ENCODE peak calls at places on chromosomes 2 and 18, in four cellular contexts. R is HepG2, O is K562, Y is A549. U is an unnamed sample.

GRCh38 chr2:135745545-135745944 is 3.9 kb downstream of the UBXN4 start:
- DNase-seq in R (no peak), O (no peak), Y (no peak), U (no peak)

GRCh38 chr2:17793293-17793692 is 23.0 kb upstream of the MSGN1 start:
- DNase-seq in R (no peak), O (no peak), Y (no peak), U (no peak)

GRCh38 chr2:129872438-129872837 is 107.0 kb upstream of the RAB6C start:
- DNase-seq in R (no peak), O (no peak), Y (no peak), U (no peak)

GRCh38 chr2:187577310-187577709 is 23.1 kb upstream of the TFPI start:
- DNase-seq in R (peak), O (no peak), Y (no peak), U (no peak)

GRCh38 chr18:61528961-61529360 is 195.7 kb downstream of the CDH20 start:
- DNase-seq in R (no peak), O (no peak), Y (no peak), U (no peak)

GRCh38 chr2:174266288-174266687 is 18.0 kb upstream of the OLA1 start:
- DNase-seq in R (no peak), O (no peak), Y (no peak), U (no peak)

GRCh38 chr2:73103018-73103542 is 9.7 kb downstream of the RAB11FIP5 start:
- DNase-seq in R (no peak), O (no peak), Y (no peak), U (no peak)

GRCh38 chr18:69787825-69788547 is 159.7 kb downstream of the CD226 start:
- DNase-seq in R (peak), O (no peak), Y (no peak), U (no peak)

GRCh38 chr2:23912054-23912453 is 14.9 kb downstream of the ATAD2B start:
- DNase-seq in R (no peak), O (no peak), Y (no peak), U (no peak)

GRCh38 chr2:110714824-110715223 is 17.5 kb upstream of the ACOXL start:
- DNase-seq in R (no peak), O (no peak), Y (no peak), U (no peak)

GRCh38 chr2:10530607-10531239 is 82.6 kb upstream of the ODC1 start:
- DNase-seq in R (no peak), O (peak), Y (no peak), U (no peak)

GRCh38 chr2:129436809-129437208 is 542.7 kb upstream of the RAB6C start:
- DNase-seq in R (no peak), O (no peak), Y (no peak), U (no peak)

GRCh38 chr2:217980036-217980435 is 22.8 kb downstream of the TNS1 start:
- DNase-seq in R (no peak), O (no peak), Y (no peak), U (no peak)

GRCh38 chr2:9191044-9191481 is 15.5 kb upstream of the ASAP2 start:
- DNase-seq in R (peak), O (no peak), Y (no peak), U (peak)

GRCh38 chr2:192886636-192887035 is 691.9 kb upstream of the TMEFF2 start:
- DNase-seq in R (no peak), O (no peak), Y (no peak), U (no peak)

GRCh38 chr2:149446735-149447134 is 116.3 kb downstream of the LYPD6 start:
- DNase-seq in R (no peak), O (no peak), Y (no peak), U (no peak)

GRCh38 chr2:236403811-236404210 is 139.6 kb upstream of the ASB18 start:
- DNase-seq in R (no peak), O (no peak), Y (no peak), U (no peak)

GRCh38 chr2:130864830-130865229 is 28.1 kb downstream of the ARHGEF4 start:
- DNase-seq in R (no peak), O (no peak), Y (no peak), U (no peak)

GRCh38 chr2:28901202-28901601 is 6.7 kb downstream of the WDR43 start:
- DNase-seq in R (no peak), O (no peak), Y (no peak), U (no peak)

GRCh38 chr2:178877874-178878273 is 70.7 kb upstream of the TTN start:
- DNase-seq in R (no peak), O (no peak), Y (no peak), U (no peak)

GRCh38 chr2:143936758-143937562 is 583.0 kb downstream of the ZEB2 start:
- DNase-seq in R (no peak), O (no peak), Y (no peak), U (peak)

GRCh38 chr2:1591978-1592907 is 152.1 kb downstream of the PXDN start:
- DNase-seq in R (no peak), O (no peak), Y (peak), U (peak)

GRCh38 chr2:33229646-33230045 is 246.8 kb upstream of the RASGRP3 start:
- DNase-seq in R (no peak), O (no peak), Y (no peak), U (no peak)

GRCh38 chr18:76567835-76568445 is 72.9 kb upstream of the ZNF516 start:
- DNase-seq in R (no peak), O (no peak), Y (no peak), U (no peak)

GRCh38 chr2:15941483-15941853 is 1.1 kb downstream of the MYCN start:
- DNase-seq in R (no peak), O (no peak), Y (peak), U (peak)

GRCh38 chr2:221042926-221043325 is 529.2 kb downstream of the EPHA4 start:
- DNase-seq in R (no peak), O (no peak), Y (no peak), U (no peak)

GRCh38 chr2:149258531-149258930 is 71.9 kb upstream of the LYPD6 start:
- DNase-seq in R (no peak), O (no peak), Y (no peak), U (no peak)

GRCh38 chr2:128536925-128537620 is 218.4 kb upstream of the HS6ST1 start:
- DNase-seq in R (peak), O (no peak), Y (peak), U (peak)

GRCh38 chr18:44229693-44230108 is 451.0 kb upstream of the SETBP1 start:
- DNase-seq in R (no peak), O (no peak), Y (no peak), U (no peak)

GRCh38 chr2:233418761-233419625 is 64.7 kb downstream of the DGKD start:
- DNase-seq in R (no peak), O (no peak), Y (peak), U (no peak)

GRCh38 chr2:112728384-112729175 is 7.8 kb downstream of the NT5DC4 start:
- DNase-seq in R (no peak), O (no peak), Y (no peak), U (no peak)

GRCh38 chr2:41234093-41234492 is 782.2 kb upstream of the SLC8A1 start:
- DNase-seq in R (no peak), O (no peak), Y (no peak), U (no peak)

GRCh38 chr2:237623428-237624403 is 3.7 kb upstream of the LRRFIP1 start:
- DNase-seq in R (no peak), O (no peak), Y (no peak), U (no peak)

GRCh38 chr2:237625777-237626176 is 1.6 kb upstream of the LRRFIP1 start:
- DNase-seq in R (no peak), O (no peak), Y (no peak), U (no peak)

GRCh38 chr2:237626813-237627451 is 455 bp upstream of the LRRFIP1 start:
- DNase-seq in R (no peak), O (no peak), Y (no peak), U (peak)

GRCh38 chr2:237624565-237624964 is 2.8 kb upstream of the LRRFIP1 start:
- DNase-seq in R (no peak), O (no peak), Y (no peak), U (no peak)

GRCh38 chr2:237625216-237625705 is 2.1 kb upstream of the LRRFIP1 start:
- DNase-seq in R (peak), O (no peak), Y (no peak), U (no peak)
- TF ChIP-seq NR3C1 in R (no peak), O (no peak), Y (no peak), U (no peak)

DNA sequence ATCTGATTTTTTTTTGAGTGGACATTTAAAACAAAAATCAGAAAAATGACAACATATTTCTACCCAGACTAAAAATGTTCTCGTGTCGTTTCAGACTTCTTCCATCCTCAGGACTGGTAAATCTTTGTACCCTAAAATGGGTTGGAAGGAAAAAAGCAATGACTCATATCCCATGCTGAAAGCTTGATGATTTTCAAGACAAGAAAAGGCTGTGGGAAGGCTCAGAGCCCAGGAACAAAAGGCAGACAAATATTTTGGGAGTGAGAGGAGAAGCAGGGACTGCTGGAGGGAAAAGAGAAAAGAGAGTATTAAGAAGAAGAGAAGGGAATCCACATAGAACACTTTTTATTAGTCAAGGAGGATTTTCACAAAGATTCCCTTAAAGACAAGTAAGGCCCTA is 77.1 kb upstream of the CTAGE1 start:
- DNase-seq in R (no peak), O (no peak), Y (no peak), U (no peak)
- TF ChIP-seq HMGXB4 in R (no peak), O (no peak), Y (no peak), U (no peak)

DNA sequence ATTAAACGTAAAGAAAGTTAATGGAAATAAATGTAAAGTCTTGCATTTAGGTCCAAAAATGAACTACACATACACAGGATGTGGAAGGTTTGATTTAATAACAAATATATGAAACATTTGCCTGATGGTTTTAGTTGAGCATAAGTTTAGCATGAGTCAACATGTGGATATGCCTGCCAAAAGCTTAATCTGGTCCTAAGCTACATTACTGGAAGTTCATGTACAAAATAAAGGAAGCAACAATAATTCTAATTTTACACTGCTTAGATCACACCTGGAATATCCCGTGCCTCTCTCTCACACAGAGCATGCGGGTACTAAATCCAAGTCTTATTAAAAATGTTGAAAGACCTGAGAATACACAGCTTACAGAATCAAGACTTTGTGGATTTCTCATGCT is 276.5 kb upstream of the NRP2 start:
- DNase-seq in R (no peak), O (no peak), Y (no peak), U (no peak)
- TF ChIP-seq NR3C1 in R (no peak), O (no peak), Y (no peak), U (no peak)

DNA sequence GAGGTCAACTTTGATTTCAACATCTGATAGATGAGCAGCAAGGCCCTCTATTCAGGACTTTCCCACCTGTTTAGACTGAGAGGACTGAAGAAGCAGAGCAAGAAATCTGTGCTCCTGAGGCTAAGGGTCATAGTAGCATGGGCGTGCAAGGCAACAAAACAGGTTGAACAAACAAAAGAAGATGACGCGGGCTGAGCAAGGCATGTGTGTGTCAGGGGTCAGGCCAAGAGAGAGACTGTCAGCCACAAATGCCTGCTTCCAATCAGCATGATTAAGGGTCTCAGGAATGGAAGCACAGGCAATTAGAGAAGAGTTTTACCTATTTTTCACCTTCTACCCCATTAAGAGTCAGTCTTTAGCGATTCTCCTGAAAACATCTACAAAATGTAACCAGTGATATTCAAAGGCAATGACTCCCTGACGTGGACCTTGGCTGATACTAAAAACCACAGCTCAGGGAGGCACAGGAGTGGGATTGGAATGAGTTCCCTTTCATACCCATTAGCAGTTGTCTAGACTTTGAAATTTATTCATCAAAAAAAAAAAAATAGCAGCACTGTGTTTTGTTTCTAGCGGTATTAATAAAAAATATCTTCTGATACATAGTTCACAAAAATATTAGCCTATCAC is 81.9 kb downstream of the DYNAP start:
- DNase-seq in R (no peak), O (no peak), Y (no peak), U (no peak)
- TF ChIP-seq HMGXB4 in R (no peak), O (no peak), Y (no peak), U (no peak)

GRCh38 chr2:109604597-109604996 is 9.2 kb downstream of the SEPTIN10 start:
- DNase-seq in R (no peak), O (no peak), Y (peak), U (no peak)
- TF ChIP-seq NR3C1 in R (no peak), O (no peak), Y (no peak), U (no peak)

GRCh38 chr18:57428221-57429150 is 6.7 kb upstream of the ONECUT2 start:
- DNase-seq in R (no peak), O (no peak), Y (no peak), U (peak)
- TF ChIP-seq HMGXB4 in R (no peak), O (no peak), Y (no peak), U (no peak)